ENCODE peak calls at places on chromosomes 16 and 17, in seven cellular contexts. G, B, R, F, K, Y and M are unnamed samples.

GRCh38 chr16:57736419-57737281 is 1.1 kb downstream of the KATNB1 start:
- DNase-seq in G (peak), B (peak), R (no peak), F (no peak), K (peak), Y (peak), M (peak)

GRCh38 chr16:13552960-13553257 is 367.0 kb upstream of the ERCC4 start:
- DNase-seq in G (no peak), B (no peak), R (no peak), F (no peak), K (no peak), Y (no peak), M (no peak)

GRCh38 chr17:48871551-48872351 is 20.8 kb upstream of the ATP5MC1 start:
- DNase-seq in G (no peak), B (no peak), R (no peak), F (no peak), K (no peak), Y (peak), M (no peak)

GRCh38 chr17:71168083-71168741 is 952.6 kb upstream of the SOX9 start:
- DNase-seq in G (no peak), B (no peak), R (peak), F (no peak), K (no peak), Y (no peak), M (no peak)

GRCh38 chr17:73560661-73561060 is 83.6 kb downstream of the SDK2 start:
- DNase-seq in G (no peak), B (no peak), R (no peak), F (no peak), K (no peak), Y (no peak), M (no peak)

GRCh38 chr17:8060274-8060673 is 21.4 kb downstream of the ALOX15B start:
- DNase-seq in G (no peak), B (peak), R (peak), F (no peak), K (peak), Y (peak), M (peak)

GRCh38 chr17:78875738-78876597 is 27.0 kb downstream of the CEP295NL start:
- DNase-seq in G (no peak), B (no peak), R (no peak), F (no peak), K (no peak), Y (no peak), M (no peak)

GRCh38 chr16:1159973-1160772 is 7.3 kb downstream of the CACNA1H start:
- DNase-seq in G (no peak), B (no peak), R (no peak), F (no peak), K (no peak), Y (no peak), M (no peak)

GRCh38 chr16:5461574-5461973 is 364.0 kb upstream of the EEF2KMT start:
- DNase-seq in G (no peak), B (no peak), R (no peak), F (no peak), K (no peak), Y (no peak), M (no peak)

GRCh38 chr16:54361813-54362212 is 75.2 kb upstream of the IRX3 start:
- DNase-seq in G (no peak), B (no peak), R (no peak), F (no peak), K (no peak), Y (no peak), M (no peak)

GRCh38 chr16:88815901-88816589 is 4.3 kb upstream of the APRT start:
- DNase-seq in G (no peak), B (peak), R (peak), F (no peak), K (peak), Y (peak), M (no peak)

GRCh38 chr16:1823821-1824220 is 2.8 kb downstream of the HAGH start:
- DNase-seq in G (no peak), B (no peak), R (no peak), F (no peak), K (no peak), Y (no peak), M (no peak)

GRCh38 chr16:56347670-56348069 is 77.7 kb downstream of the AMFR start:
- DNase-seq in G (no peak), B (no peak), R (no peak), F (no peak), K (no peak), Y (no peak), M (peak)

GRCh38 chr17:48728232-48729231 is at the start of gene HOXB13:
- DNase-seq in G (no peak), B (no peak), R (peak), F (no peak), K (peak), Y (peak), M (no peak)

GRCh38 chr16:86828202-86828601 is 249.9 kb downstream of the FOXL1 start:
- DNase-seq in G (no peak), B (no peak), R (no peak), F (no peak), K (no peak), Y (no peak), M (no peak)

GRCh38 chr17:76240461-76241204 is at the start of gene RNF157:
- DNase-seq in G (no peak), B (peak), R (peak), F (peak), K (peak), Y (peak), M (peak)

GRCh38 chr17:16940116-16940881 is 31.6 kb downstream of the TNFRSF13B start:
- DNase-seq in G (no peak), B (peak), R (no peak), F (peak), K (no peak), Y (peak), M (peak)

GRCh38 chr17:62713096-62713870 is 85.8 kb downstream of the MRC2 start:
- DNase-seq in G (no peak), B (no peak), R (no peak), F (no peak), K (no peak), Y (peak), M (no peak)

GRCh38 chr16:75710344-75710743 is 9.1 kb upstream of the DUXB start:
- DNase-seq in G (no peak), B (no peak), R (no peak), F (no peak), K (no peak), Y (no peak), M (no peak)

GRCh38 chr17:56707312-56708219 is 114.1 kb downstream of the NOG start:
- DNase-seq in G (no peak), B (no peak), R (no peak), F (no peak), K (no peak), Y (no peak), M (no peak)

GRCh38 chr16:56653218-56653617 is 1.5 kb downstream of the MT1B start:
- DNase-seq in G (no peak), B (no peak), R (no peak), F (no peak), K (no peak), Y (no peak), M (no peak)

GRCh38 chr16:73161977-73162376 is 114.0 kb upstream of the ZFHX3 start:
- DNase-seq in G (no peak), B (no peak), R (no peak), F (no peak), K (no peak), Y (no peak), M (no peak)

GRCh38 chr16:19860146-19861030 is 24.3 kb downstream of the GPRC5B start:
- DNase-seq in G (no peak), B (no peak), R (no peak), F (no peak), K (no peak), Y (no peak), M (no peak)

GRCh38 chr16:83730812-83731211 is 77.0 kb upstream of the HSBP1 start:
- DNase-seq in G (no peak), B (no peak), R (no peak), F (no peak), K (no peak), Y (no peak), M (no peak)